ENCODE peak calls at places on chromosomes 4 and X, in nine cellular contexts. One of them, this sample, is unnamed. For H3K36me3, the result is how much of the 10 kb centered on the place peaks cover.

GRCh38 chr4:26496207-26496783 is 6.0 kb upstream of the CCKAR start:
- DNase-seq in astrocyte: no peak
- DNase-seq in IMR-90: no peak
- DNase-seq in tibial artery: no peak
- DNase-seq in breast epithelium: no peak
- DNase-seq in mammary epithelial cell: no peak
- DNase-seq in cardiac muscle cell: no peak
- DNase-seq in hepatocyte: no peak
- DNase-seq in stomach: no peak
- DNase-seq in this sample: no peak

GRCh38 chr4:101670897-101671296 is 119.6 kb upstream of the BANK1 start:
- DNase-seq in astrocyte: no peak
- DNase-seq in IMR-90: no peak
- DNase-seq in tibial artery: peak
- DNase-seq in breast epithelium: no peak
- DNase-seq in mammary epithelial cell: no peak
- DNase-seq in cardiac muscle cell: no peak
- DNase-seq in hepatocyte: no peak
- DNase-seq in stomach: no peak
- DNase-seq in this sample: no peak

GRCh38 chrX:122546269-122546668 is 637.8 kb upstream of the GRIA3 start:
- DNase-seq in astrocyte: no peak
- DNase-seq in IMR-90: no peak
- DNase-seq in tibial artery: no peak
- DNase-seq in breast epithelium: no peak
- DNase-seq in mammary epithelial cell: no peak
- DNase-seq in cardiac muscle cell: no peak
- DNase-seq in hepatocyte: no peak
- DNase-seq in stomach: no peak
- DNase-seq in this sample: no peak

GRCh38 chr4:102343964-102344519 is 1.2 kb downstream of the SLC39A8 start:
- DNase-seq in astrocyte: no peak
- DNase-seq in IMR-90: peak
- DNase-seq in tibial artery: no peak
- DNase-seq in breast epithelium: no peak
- DNase-seq in mammary epithelial cell: no peak
- DNase-seq in cardiac muscle cell: no peak
- DNase-seq in hepatocyte: peak
- DNase-seq in stomach: no peak
- DNase-seq in this sample: no peak

GRCh38 chrX:8731579-8732395 is at the start of gene ANOS1:
- DNase-seq in astrocyte: peak
- DNase-seq in IMR-90: no peak
- DNase-seq in tibial artery: no peak
- DNase-seq in breast epithelium: peak
- DNase-seq in mammary epithelial cell: peak
- DNase-seq in cardiac muscle cell: peak
- DNase-seq in hepatocyte: peak
- DNase-seq in stomach: peak
- DNase-seq in this sample: no peak

GRCh38 chr4:30429813-30430466 is 290.2 kb upstream of the PCDH7 start:
- DNase-seq in astrocyte: peak
- DNase-seq in IMR-90: peak
- DNase-seq in tibial artery: no peak
- DNase-seq in breast epithelium: no peak
- DNase-seq in mammary epithelial cell: peak
- DNase-seq in cardiac muscle cell: peak
- DNase-seq in hepatocyte: peak
- DNase-seq in stomach: no peak
- DNase-seq in this sample: no peak

GRCh38 chr4:89681219-89681618 is 155.7 kb downstream of the SNCA start:
- DNase-seq in astrocyte: no peak
- DNase-seq in IMR-90: no peak
- DNase-seq in tibial artery: no peak
- DNase-seq in breast epithelium: no peak
- DNase-seq in mammary epithelial cell: peak
- DNase-seq in cardiac muscle cell: no peak
- DNase-seq in hepatocyte: peak
- DNase-seq in stomach: no peak
- DNase-seq in this sample: no peak

GRCh38 chr4:142846729-142847606 is 867 bp upstream of the INPP4B start:
- DNase-seq in astrocyte: no peak
- DNase-seq in IMR-90: no peak
- DNase-seq in tibial artery: no peak
- DNase-seq in breast epithelium: peak
- DNase-seq in mammary epithelial cell: peak
- DNase-seq in cardiac muscle cell: peak
- DNase-seq in hepatocyte: peak
- DNase-seq in stomach: peak
- DNase-seq in this sample: peak

GRCh38 chr4:98928131-98928504 is 815 bp downstream of the EIF4E start:
- DNase-seq in astrocyte: peak
- DNase-seq in IMR-90: peak
- DNase-seq in tibial artery: peak
- DNase-seq in breast epithelium: peak
- DNase-seq in mammary epithelial cell: peak
- DNase-seq in cardiac muscle cell: peak
- DNase-seq in hepatocyte: peak
- DNase-seq in stomach: peak
- DNase-seq in this sample: peak

GRCh38 chr4:77582151-77582550 is 23.5 kb upstream of the CXCL13 start:
- DNase-seq in astrocyte: no peak
- DNase-seq in IMR-90: no peak
- DNase-seq in tibial artery: no peak
- DNase-seq in breast epithelium: no peak
- DNase-seq in mammary epithelial cell: peak
- DNase-seq in cardiac muscle cell: no peak
- DNase-seq in hepatocyte: no peak
- DNase-seq in stomach: no peak
- DNase-seq in this sample: no peak

GRCh38 chr4:18722748-18723191 is 701.2 kb upstream of the LCORL start:
- DNase-seq in astrocyte: no peak
- DNase-seq in IMR-90: no peak
- DNase-seq in tibial artery: no peak
- DNase-seq in breast epithelium: no peak
- DNase-seq in mammary epithelial cell: no peak
- DNase-seq in cardiac muscle cell: no peak
- DNase-seq in hepatocyte: no peak
- DNase-seq in stomach: no peak
- DNase-seq in this sample: no peak

GRCh38 chrX:43785930-43786591 is 96.2 kb downstream of the MAOB start:
- DNase-seq in astrocyte: no peak
- DNase-seq in IMR-90: no peak
- DNase-seq in tibial artery: no peak
- DNase-seq in breast epithelium: no peak
- DNase-seq in mammary epithelial cell: no peak
- DNase-seq in cardiac muscle cell: no peak
- DNase-seq in hepatocyte: no peak
- DNase-seq in stomach: no peak
- DNase-seq in this sample: no peak

GRCh38 chr4:22597471-22597870 is 81.6 kb upstream of the ADGRA3 start:
- DNase-seq in astrocyte: no peak
- DNase-seq in IMR-90: no peak
- DNase-seq in tibial artery: no peak
- DNase-seq in breast epithelium: no peak
- DNase-seq in mammary epithelial cell: no peak
- DNase-seq in cardiac muscle cell: no peak
- DNase-seq in hepatocyte: no peak
- DNase-seq in stomach: no peak
- DNase-seq in this sample: no peak

GRCh38 chr4:4659871-4660651 is 118.2 kb upstream of the STX18 start:
- DNase-seq in astrocyte: peak
- DNase-seq in IMR-90: peak
- DNase-seq in tibial artery: peak
- DNase-seq in breast epithelium: no peak
- DNase-seq in mammary epithelial cell: peak
- DNase-seq in cardiac muscle cell: peak
- DNase-seq in hepatocyte: no peak
- DNase-seq in stomach: no peak
- DNase-seq in this sample: peak

GRCh38 chrX:40244980-40245379 is 147.2 kb upstream of the BCOR start:
- DNase-seq in astrocyte: peak
- DNase-seq in IMR-90: peak
- DNase-seq in tibial artery: no peak
- DNase-seq in breast epithelium: no peak
- DNase-seq in mammary epithelial cell: no peak
- DNase-seq in cardiac muscle cell: peak
- DNase-seq in hepatocyte: no peak
- DNase-seq in stomach: no peak
- DNase-seq in this sample: no peak

GRCh38 chrX:103818844-103819243 is 13.2 kb downstream of the RAB9B start:
- DNase-seq in astrocyte: no peak
- DNase-seq in IMR-90: no peak
- DNase-seq in tibial artery: no peak
- DNase-seq in breast epithelium: no peak
- DNase-seq in mammary epithelial cell: no peak
- DNase-seq in cardiac muscle cell: peak
- DNase-seq in hepatocyte: peak
- DNase-seq in stomach: no peak
- DNase-seq in this sample: no peak

GRCh38 chrX:124023838-124024238 is 62.3 kb downstream of the STAG2 start:
- DNase-seq in astrocyte: peak
- DNase-seq in IMR-90: peak
- DNase-seq in tibial artery: no peak
- DNase-seq in breast epithelium: no peak
- DNase-seq in mammary epithelial cell: peak
- DNase-seq in cardiac muscle cell: no peak
- DNase-seq in hepatocyte: no peak
- DNase-seq in stomach: no peak
- DNase-seq in this sample: no peak

GRCh38 chr4:166655231-166655630 is 579.1 kb downstream of the SPOCK3 start:
- DNase-seq in astrocyte: no peak
- DNase-seq in IMR-90: no peak
- DNase-seq in tibial artery: no peak
- DNase-seq in breast epithelium: no peak
- DNase-seq in mammary epithelial cell: no peak
- DNase-seq in cardiac muscle cell: no peak
- DNase-seq in hepatocyte: no peak
- DNase-seq in stomach: no peak
- DNase-seq in this sample: no peak

GRCh38 chrX:19624754-19625153 is 109.4 kb upstream of the MAP3K15 start:
- DNase-seq in astrocyte: no peak
- DNase-seq in IMR-90: peak
- DNase-seq in tibial artery: no peak
- DNase-seq in breast epithelium: no peak
- DNase-seq in mammary epithelial cell: no peak
- DNase-seq in cardiac muscle cell: no peak
- DNase-seq in hepatocyte: no peak
- DNase-seq in stomach: no peak
- DNase-seq in this sample: no peak

DNA sequence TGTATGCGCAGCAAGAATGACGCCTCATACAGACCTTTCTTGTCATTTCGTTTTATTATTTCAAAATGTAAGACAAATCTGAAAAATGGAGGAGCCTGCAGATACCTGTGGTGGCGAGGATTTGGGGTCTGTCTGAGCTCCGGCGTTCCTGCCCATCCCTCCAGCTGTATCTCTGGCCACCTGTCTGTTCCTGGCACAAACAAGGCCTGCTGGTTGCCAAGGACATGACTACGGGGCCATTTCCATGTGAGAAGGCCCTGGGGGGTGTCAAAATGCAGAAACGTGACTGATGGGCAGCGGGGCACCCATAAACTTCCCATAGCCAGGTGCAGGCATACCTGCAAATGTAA is 591 bp upstream of the TSPAN7 start:
- DNase-seq in astrocyte: no peak
- DNase-seq in IMR-90: no peak
- DNase-seq in tibial artery: no peak
- DNase-seq in breast epithelium: no peak
- DNase-seq in mammary epithelial cell: no peak
- DNase-seq in cardiac muscle cell: no peak
- DNase-seq in hepatocyte: no peak
- DNase-seq in stomach: no peak
- DNase-seq in this sample: no peak
- H3K4me3 ChIP-seq in astrocyte: peak
- H3K4me3 ChIP-seq in IMR-90: peak
- H3K4me3 ChIP-seq in tibial artery: peak
- H3K4me3 ChIP-seq in breast epithelium: peak
- H3K4me3 ChIP-seq in mammary epithelial cell: peak
- H3K4me3 ChIP-seq in cardiac muscle cell: peak
- H3K4me3 ChIP-seq in hepatocyte: peak
- H3K4me3 ChIP-seq in stomach: peak
- H3K4me3 ChIP-seq in this sample: peak

GRCh38 chr4:3233391-3234071 is 15.4 kb upstream of the MSANTD1 start:
- DNase-seq in astrocyte: no peak
- DNase-seq in IMR-90: peak
- DNase-seq in tibial artery: no peak
- DNase-seq in breast epithelium: no peak
- DNase-seq in mammary epithelial cell: no peak
- DNase-seq in cardiac muscle cell: peak
- DNase-seq in hepatocyte: no peak
- DNase-seq in stomach: no peak
- DNase-seq in this sample: no peak
- TF ChIP-seq CTCF in astrocyte: no peak
- TF ChIP-seq CTCF in IMR-90: peak
- TF ChIP-seq CTCF in tibial artery: no peak
- TF ChIP-seq CTCF in breast epithelium: no peak
- TF ChIP-seq CTCF in mammary epithelial cell: no peak
- TF ChIP-seq CTCF in cardiac muscle cell: no peak
- TF ChIP-seq CTCF in hepatocyte: no peak
- TF ChIP-seq CTCF in stomach: no peak
- TF ChIP-seq CTCF in this sample: no peak

DNA sequence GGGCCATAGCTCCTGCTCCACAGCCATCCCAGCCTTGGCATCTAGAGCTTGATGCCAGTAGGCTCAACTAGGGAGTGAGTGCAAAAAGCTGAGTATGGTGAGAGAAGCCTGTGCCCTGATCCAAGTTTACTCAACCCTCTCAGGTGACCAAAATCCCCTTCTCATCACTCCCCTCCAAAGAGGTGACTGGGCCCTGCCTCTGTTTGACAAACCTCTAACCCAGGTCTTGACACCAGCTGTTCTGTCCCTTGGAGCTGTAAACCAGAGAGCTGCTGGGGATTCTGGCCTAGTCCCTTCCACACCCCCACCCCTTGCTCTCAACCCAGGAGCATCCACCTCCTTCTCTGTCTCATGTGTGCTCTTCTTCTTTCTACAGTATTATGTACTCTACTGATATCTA is 73.5 kb downstream of the MSN start:
- DNase-seq in astrocyte: no peak
- DNase-seq in IMR-90: no peak
- DNase-seq in tibial artery: no peak
- DNase-seq in breast epithelium: no peak
- DNase-seq in mammary epithelial cell: no peak
- DNase-seq in cardiac muscle cell: no peak
- DNase-seq in hepatocyte: no peak
- DNase-seq in stomach: no peak
- DNase-seq in this sample: no peak
- H3K36me3 ChIP-seq in astrocyte: under half
- H3K36me3 ChIP-seq in IMR-90: under half
- H3K36me3 ChIP-seq in tibial artery: half or more
- H3K36me3 ChIP-seq in breast epithelium: under half
- H3K36me3 ChIP-seq in mammary epithelial cell: under half
- H3K36me3 ChIP-seq in cardiac muscle cell: under half
- H3K36me3 ChIP-seq in hepatocyte: under half
- H3K36me3 ChIP-seq in stomach: half or more
- H3K36me3 ChIP-seq in this sample: under half

DNA sequence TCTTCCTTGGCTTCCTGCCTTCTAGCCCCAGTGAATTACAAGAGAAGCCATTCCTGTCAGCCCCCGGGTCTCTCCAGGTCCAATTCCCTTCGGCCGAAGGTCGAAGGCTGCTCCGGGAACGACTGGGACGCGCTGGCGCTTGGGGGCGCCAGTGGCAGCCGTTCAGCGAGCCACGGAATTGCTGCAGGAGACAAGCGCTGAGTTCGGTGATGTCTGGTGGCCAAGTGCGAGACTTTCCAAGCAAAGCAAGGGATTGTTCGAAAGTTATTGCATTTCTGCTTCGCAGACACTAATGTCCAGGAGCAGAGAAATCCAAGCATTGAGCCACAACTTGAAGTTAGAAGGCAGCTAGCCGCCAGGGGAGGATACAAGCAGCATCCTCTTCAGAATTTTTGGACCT is 1.1 kb upstream of the DKK2 start:
- DNase-seq in astrocyte: peak
- DNase-seq in IMR-90: peak
- DNase-seq in tibial artery: peak
- DNase-seq in breast epithelium: no peak
- DNase-seq in mammary epithelial cell: no peak
- DNase-seq in cardiac muscle cell: peak
- DNase-seq in hepatocyte: peak
- DNase-seq in stomach: no peak
- DNase-seq in this sample: no peak
- H3K4me3 ChIP-seq in astrocyte: peak
- H3K4me3 ChIP-seq in IMR-90: no peak
- H3K4me3 ChIP-seq in tibial artery: peak
- H3K4me3 ChIP-seq in breast epithelium: peak
- H3K4me3 ChIP-seq in mammary epithelial cell: no peak
- H3K4me3 ChIP-seq in cardiac muscle cell: no peak
- H3K4me3 ChIP-seq in hepatocyte: peak
- H3K4me3 ChIP-seq in stomach: peak
- H3K4me3 ChIP-seq in this sample: no peak

This sample was measured in uterus.